ENCODE peak calls at places on chromosomes 4 and X, in five cellular contexts. S is K562, I is SK-N-SH, H is HepG2, D is GM12878. Y is an unnamed sample.
A peak's percentile ranks its signal among the peaks of the same experiment; 100 is the strongest.

GRCh38 chr4:54215379-54216072 is 13.6 kb upstream of the PDGFRA start:
- DNase-seq in I (peak; percentile 41), S (no peak), H (no peak), D (no peak), Y (no peak)

GRCh38 chr4:1746265-1746691 is 25.0 kb downstream of the TACC3 start:
- DNase-seq in S (peak; percentile 88), D (no peak), I (peak; percentile 96), H (peak; percentile 82), Y (peak; percentile 89)

GRCh38 chr4:137635596-137635995 is 103.3 kb upstream of the PCDH18 start:
- DNase-seq in D (no peak), H (no peak), I (peak; percentile 16), S (no peak), Y (no peak)

GRCh38 chr4:181528570-181529184 is 714.5 kb upstream of the TENM3 start:
- DNase-seq in I (peak; percentile 55), D (peak; percentile 8), H (peak; percentile 56), S (peak; percentile 59), Y (peak; percentile 55)

GRCh38 chr4:38381788-38382187 is 282.2 kb upstream of the KLF3 start:
- DNase-seq in S (no peak), D (no peak), I (peak; percentile 10), H (no peak), Y (no peak)

GRCh38 chr4:4356106-4357041 is 30.5 kb upstream of the NSG1 start:
- DNase-seq in D (no peak), H (no peak), I (no peak), S (no peak), Y (no peak)

GRCh38 chrX:52424658-52425057 is 55.8 kb downstream of the XAGE2 start:
- DNase-seq in S (no peak), I (no peak), H (no peak), D (no peak), Y (no peak)

GRCh38 chr4:48831532-48832015 is 686 bp downstream of the OCIAD1 start:
- DNase-seq in I (no peak), H (no peak), S (no peak), D (peak; percentile 15), Y (no peak)

GRCh38 chr4:147134536-147135210 is 189.0 kb upstream of the TTC29 start:
- DNase-seq in D (no peak), H (no peak), I (no peak), S (no peak), Y (no peak)

GRCh38 chr4:7647932-7648812 is 213.4 kb upstream of the PSAPL1 start:
- DNase-seq in I (no peak), D (no peak), H (peak; percentile 76), S (peak; percentile 40), Y (no peak)

GRCh38 chrX:57647020-57647419 is 33.0 kb downstream of the NLRP2B start:
- DNase-seq in I (no peak), S (no peak), H (no peak), D (no peak), Y (no peak)

GRCh38 chrX:57640674-57641016 is 39.4 kb downstream of the NLRP2B start:
- DNase-seq in I (no peak), H (peak; percentile 70), S (no peak), D (no peak), Y (no peak)

GRCh38 chrX:57641338-57641737 is 38.7 kb downstream of the NLRP2B start:
- DNase-seq in H (no peak), I (no peak), S (no peak), D (no peak), Y (no peak)

GRCh38 chrX:57643698-57644097 is 36.4 kb downstream of the NLRP2B start:
- DNase-seq in H (peak; percentile 80), S (no peak), D (no peak), I (no peak), Y (no peak)
- TF ChIP-seq FOXM1 in H (no peak), S (no peak), D (no peak), I (no peak), Y (no peak)

GRCh38 chrX:40542208-40542607 is 38.6 kb upstream of the ATP6AP2 start:
- DNase-seq in D (no peak), I (no peak), H (no peak), S (no peak), Y (no peak)
- TF ChIP-seq FOXM1 in D (no peak), I (no peak), H (no peak), S (no peak), Y (no peak)

DNA sequence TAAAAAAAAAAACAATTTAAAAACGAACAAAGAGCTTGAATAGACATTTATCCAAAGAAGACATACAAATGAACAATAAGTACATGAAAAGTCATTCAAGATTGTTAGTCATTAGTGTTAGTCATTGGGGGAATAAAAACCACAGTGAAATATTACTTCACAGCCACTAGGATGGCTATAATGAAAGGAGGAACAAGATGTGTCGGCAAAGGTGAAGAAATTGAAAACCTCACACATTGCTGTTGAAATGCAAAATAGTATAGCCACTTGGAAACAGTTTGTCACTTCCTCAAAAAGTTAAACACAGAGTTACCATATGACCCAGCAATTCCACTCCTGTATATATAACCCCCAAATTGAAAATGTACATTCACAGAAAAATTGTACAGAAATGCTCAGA is 45.2 kb upstream of the SLC39A8 start:
- DNase-seq in S (no peak), D (peak; percentile 57), H (no peak), I (no peak), Y (no peak)
- TF ChIP-seq FOXM1 in S (no peak), D (no peak), H (no peak), I (no peak), Y (no peak)

GRCh38 chrX:76014321-76014720 is 158.5 kb upstream of the PBDC1 start:
- DNase-seq in D (no peak), H (no peak), S (no peak), I (no peak), Y (no peak)
- TF ChIP-seq FOXM1 in D (no peak), H (no peak), S (no peak), I (no peak), Y (no peak)

GRCh38 chr4:159682996-159683395 is 580.1 kb downstream of the RAPGEF2 start:
- DNase-seq in D (no peak), H (no peak), I (no peak), S (no peak), Y (no peak)
- TF ChIP-seq FOXM1 in D (no peak), H (no peak), I (no peak), S (no peak), Y (no peak)

GRCh38 chrX:103552236-103552635 is 32.9 kb upstream of the RAB40A start:
- DNase-seq in H (peak; percentile 40), D (no peak), S (no peak), I (no peak), Y (no peak)

GRCh38 chrX:103549920-103550319 is 30.6 kb upstream of the RAB40A start:
- DNase-seq in H (no peak), I (no peak), D (no peak), S (no peak), Y (no peak)

GRCh38 chrX:103550415-103551051 is 31.2 kb upstream of the RAB40A start:
- DNase-seq in S (no peak), H (no peak), I (no peak), D (no peak), Y (no peak)

GRCh38 chrX:103556941-103557340 is 28.4 kb upstream of the TCEAL4 start:
- DNase-seq in H (peak; percentile 1), S (no peak), D (no peak), I (no peak), Y (no peak)

DNA sequence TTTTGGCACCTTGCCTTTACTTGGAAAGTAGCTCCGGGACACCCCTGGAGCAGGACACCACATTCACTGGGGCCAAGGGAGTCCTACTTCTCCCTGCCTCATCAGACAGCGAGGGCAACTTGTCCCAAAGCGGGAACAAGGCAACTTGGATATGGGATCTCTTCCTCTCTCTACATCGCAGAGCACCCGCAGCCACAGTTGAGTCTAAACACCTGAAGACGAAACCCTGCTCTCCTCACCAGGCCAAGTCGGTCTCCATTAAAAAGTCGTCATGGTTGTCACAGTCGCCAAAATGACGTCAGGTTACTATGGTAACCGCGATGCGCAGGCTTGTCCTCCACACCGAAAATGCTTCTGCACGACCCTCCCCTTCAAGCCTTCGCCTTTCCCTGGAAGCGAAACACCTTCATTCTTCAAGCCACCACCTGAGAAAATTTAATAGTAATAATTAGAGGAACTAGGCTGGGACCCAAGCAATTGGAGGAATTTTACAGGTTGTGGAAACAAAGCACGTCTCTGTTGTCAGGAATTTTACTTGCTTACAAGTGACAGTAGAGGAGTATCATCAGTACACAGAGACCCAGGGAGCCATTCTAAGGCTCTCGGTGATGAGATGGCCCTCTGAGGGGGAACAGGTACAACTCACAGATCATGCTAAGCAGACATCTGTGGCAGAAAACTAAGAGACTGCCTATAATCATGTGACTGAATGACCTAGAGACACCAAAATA is 30.5 kb upstream of the TCEAL4 start:
- DNase-seq in I (peak; percentile 41), D (no peak), H (no peak), S (peak; percentile 78), Y (peak; percentile 88)
- TF ChIP-seq FOXM1 in I (no peak), D (no peak), H (no peak), S (no peak), Y (no peak)

GRCh38 chrX:106611682-106612402 is at the start of gene RADX:
- DNase-seq in S (peak; percentile 36), H (peak; percentile 58), D (peak; percentile 49), I (peak; percentile 53), Y (peak; percentile 86)

GRCh38 chrX:106613277-106613676 is 1.5 kb downstream of the RADX start:
- DNase-seq in S (no peak), I (no peak), H (no peak), D (no peak), Y (no peak)

GRCh38 chrX:106612403-106612789 is 618 bp downstream of the RADX start:
- DNase-seq in H (peak; percentile 0), I (no peak), S (no peak), D (no peak), Y (no peak)

GRCh38 chrX:106611323-106611681 is 476 bp upstream of the RADX start:
- DNase-seq in D (no peak), I (no peak), H (no peak), S (no peak), Y (no peak)

DNA sequence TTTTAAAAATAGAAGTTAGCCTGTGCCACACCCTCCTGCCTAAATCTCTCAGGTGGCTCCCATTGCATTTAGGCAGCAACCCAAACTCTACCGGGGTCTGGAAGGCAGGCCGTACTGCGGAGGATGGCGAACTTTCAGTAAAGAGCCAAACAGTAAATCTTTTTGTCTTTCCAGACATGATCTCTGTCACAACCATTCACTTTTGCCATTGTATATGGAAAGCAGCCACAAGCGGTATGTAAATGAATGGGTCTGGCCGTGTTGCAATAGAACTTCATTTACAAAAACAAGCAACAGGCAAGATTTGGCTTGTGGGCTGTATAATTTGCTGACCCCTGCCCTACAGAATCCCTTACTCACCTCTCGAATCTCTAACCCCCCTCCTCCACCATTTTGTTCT is 3.3 kb downstream of the RADX start:
- DNase-seq in I (no peak), H (no peak), D (no peak), S (no peak), Y (peak; percentile 14)
- TF ChIP-seq FOXM1 in I (no peak), H (no peak), D (no peak), S (no peak), Y (no peak)

Y was measured in HEK293T.